ENCODE peak calls at places on chromosomes 16 and 17, in seven cellular contexts. P, G, B, N, A, W and C are unnamed samples.

GRCh38 chr17:18076941-18077340 is 10.8 kb upstream of the DRG2 start:
- DNase-seq in P (no peak), G (no peak), B (no peak), N (no peak), A (no peak), W (no peak), C (no peak)

GRCh38 chr16:8892101-8892575 is 10.0 kb downstream of the LITAFD start:
- DNase-seq in P (no peak), G (no peak), B (no peak), N (no peak), A (no peak), W (no peak), C (no peak)

GRCh38 chr17:68383443-68384321 is 73.6 kb downstream of the WIPI1 start:
- DNase-seq in P (no peak), G (no peak), B (no peak), N (no peak), A (no peak), W (no peak), C (no peak)

GRCh38 chr17:62715882-62716390 is 88.5 kb downstream of the MRC2 start:
- DNase-seq in P (no peak), G (no peak), B (no peak), N (no peak), A (no peak), W (no peak), C (no peak)

GRCh38 chr17:78808106-78808635 is 26.1 kb upstream of the CYTH1 start:
- DNase-seq in P (no peak), G (no peak), B (no peak), N (no peak), A (no peak), W (no peak), C (no peak)

GRCh38 chr17:77957215-77957868 is 1.2 kb upstream of the TNRC6C start:
- DNase-seq in P (no peak), G (no peak), B (peak), N (no peak), A (no peak), W (no peak), C (no peak)

GRCh38 chr17:78958556-78959191 is 21.0 kb downstream of the LGALS3BP start:
- DNase-seq in P (no peak), G (no peak), B (no peak), N (no peak), A (no peak), W (no peak), C (no peak)

GRCh38 chr16:11985250-11985649 is 8.7 kb downstream of the SNX29 start:
- DNase-seq in P (no peak), G (no peak), B (no peak), N (no peak), A (no peak), W (no peak), C (no peak)

GRCh38 chr17:32824334-32824733 is 52.6 kb downstream of the MYO1D start:
- DNase-seq in P (no peak), G (no peak), B (no peak), N (no peak), A (no peak), W (no peak), C (no peak)

GRCh38 chr16:2209258-2210008 is 1.2 kb downstream of the BRICD5 start:
- DNase-seq in P (no peak), G (no peak), B (no peak), N (no peak), A (no peak), W (no peak), C (no peak)

GRCh38 chr17:9880582-9880999 is 24.5 kb downstream of the RCVRN start:
- DNase-seq in P (no peak), G (no peak), B (no peak), N (no peak), A (no peak), W (no peak), C (no peak)

GRCh38 chr16:766820-767640 is 6.5 kb downstream of the MSLN start:
- DNase-seq in P (no peak), G (no peak), B (no peak), N (no peak), A (no peak), W (no peak), C (no peak)

GRCh38 chr17:55285340-55286301 is 20.9 kb downstream of the HLF start:
- DNase-seq in P (no peak), G (no peak), B (no peak), N (peak), A (no peak), W (no peak), C (peak)

GRCh38 chr17:8941520-8941919 is 24.0 kb downstream of the PIK3R5 start:
- DNase-seq in P (peak), G (peak), B (peak), N (no peak), A (peak), W (no peak), C (no peak)

GRCh38 chr17:36682804-36683203 is 81.4 kb downstream of the MRM1 start:
- DNase-seq in P (no peak), G (no peak), B (no peak), N (no peak), A (no peak), W (no peak), C (no peak)

GRCh38 chr16:73186752-73187151 is 138.8 kb upstream of the ZFHX3 start:
- DNase-seq in P (no peak), G (no peak), B (no peak), N (no peak), A (no peak), W (no peak), C (no peak)

GRCh38 chr16:29973384-29974246 is at the start of gene TAOK2:
- DNase-seq in P (peak), G (peak), B (peak), N (peak), A (peak), W (peak), C (peak)

GRCh38 chr16:6343157-6343556 is 989.5 kb upstream of the RBFOX1 start:
- DNase-seq in P (no peak), G (no peak), B (no peak), N (no peak), A (no peak), W (no peak), C (no peak)

GRCh38 chr17:64006361-64007088 is 8.4 kb downstream of the PRR29 start:
- DNase-seq in P (no peak), G (no peak), B (no peak), N (no peak), A (no peak), W (no peak), C (peak)

GRCh38 chr17:16980813-16981731 is 9.2 kb upstream of the TNFRSF13B start:
- DNase-seq in P (no peak), G (no peak), B (no peak), N (no peak), A (no peak), W (no peak), C (no peak)